ENCODE peak calls at places on chromosomes 11 and 22, in five cellular contexts. One of them, this sample, is unnamed.

GRCh38 chr11:93743316-93743715 is 1.8 kb downstream of the C11orf54 start:
- DNase-seq in NCI-H510A treated with DMSO at 0.1 percent for 48 hours: no peak
- DNase-seq in epithelial cell of proximal tubule: no peak
- DNase-seq in D721Med: no peak
- DNase-seq in T-cell: no peak
- DNase-seq in this sample: peak

GRCh38 chr22:20566420-20567260 is 59.2 kb downstream of the MED15 start:
- DNase-seq in NCI-H510A treated with DMSO at 0.1 percent for 48 hours: no peak
- DNase-seq in epithelial cell of proximal tubule: no peak
- DNase-seq in D721Med: no peak
- DNase-seq in T-cell: peak
- DNase-seq in this sample: peak

GRCh38 chr11:118980191-118980881 is 8.8 kb downstream of the FOXR1 start:
- DNase-seq in NCI-H510A treated with DMSO at 0.1 percent for 48 hours: no peak
- DNase-seq in epithelial cell of proximal tubule: no peak
- DNase-seq in D721Med: no peak
- DNase-seq in T-cell: no peak
- DNase-seq in this sample: no peak

GRCh38 chr11:59196777-59197176 is 15.9 kb downstream of the MPEG1 start:
- DNase-seq in NCI-H510A treated with DMSO at 0.1 percent for 48 hours: no peak
- DNase-seq in epithelial cell of proximal tubule: no peak
- DNase-seq in D721Med: no peak
- DNase-seq in T-cell: no peak
- DNase-seq in this sample: no peak

GRCh38 chr11:69868003-69868865 is 49.0 kb upstream of the FGF3 start:
- DNase-seq in NCI-H510A treated with DMSO at 0.1 percent for 48 hours: no peak
- DNase-seq in epithelial cell of proximal tubule: no peak
- DNase-seq in D721Med: no peak
- DNase-seq in T-cell: no peak
- DNase-seq in this sample: no peak

GRCh38 chr11:73521621-73522020 is 76.3 kb downstream of the FAM168A start:
- DNase-seq in NCI-H510A treated with DMSO at 0.1 percent for 48 hours: no peak
- DNase-seq in epithelial cell of proximal tubule: no peak
- DNase-seq in D721Med: no peak
- DNase-seq in T-cell: no peak
- DNase-seq in this sample: peak

GRCh38 chr11:45560153-45560934 is 105.1 kb downstream of the CHST1 start:
- DNase-seq in NCI-H510A treated with DMSO at 0.1 percent for 48 hours: peak
- DNase-seq in epithelial cell of proximal tubule: no peak
- DNase-seq in D721Med: no peak
- DNase-seq in T-cell: no peak
- DNase-seq in this sample: no peak

GRCh38 chr11:57668467-57668890 is 565 bp downstream of the ZDHHC5 start:
- DNase-seq in NCI-H510A treated with DMSO at 0.1 percent for 48 hours: peak
- DNase-seq in epithelial cell of proximal tubule: no peak
- DNase-seq in D721Med: no peak
- DNase-seq in T-cell: no peak
- DNase-seq in this sample: no peak

GRCh38 chr11:93653080-93653479 is 8.4 kb upstream of the CEP295 start:
- DNase-seq in NCI-H510A treated with DMSO at 0.1 percent for 48 hours: no peak
- DNase-seq in epithelial cell of proximal tubule: no peak
- DNase-seq in D721Med: no peak
- DNase-seq in T-cell: no peak
- DNase-seq in this sample: no peak

GRCh38 chr11:1054143-1055108 is 17.9 kb upstream of the MUC6 start:
- DNase-seq in NCI-H510A treated with DMSO at 0.1 percent for 48 hours: no peak
- DNase-seq in epithelial cell of proximal tubule: no peak
- DNase-seq in D721Med: no peak
- DNase-seq in T-cell: no peak
- DNase-seq in this sample: peak

GRCh38 chr11:2213384-2213842 is 41.8 kb upstream of the TH start:
- DNase-seq in NCI-H510A treated with DMSO at 0.1 percent for 48 hours: no peak
- DNase-seq in epithelial cell of proximal tubule: no peak
- DNase-seq in D721Med: no peak
- DNase-seq in T-cell: no peak
- DNase-seq in this sample: no peak

GRCh38 chr11:65869643-65870306 is 2.8 kb downstream of the EFEMP2 start:
- DNase-seq in NCI-H510A treated with DMSO at 0.1 percent for 48 hours: no peak
- DNase-seq in epithelial cell of proximal tubule: no peak
- DNase-seq in D721Med: no peak
- DNase-seq in T-cell: no peak
- DNase-seq in this sample: no peak

GRCh38 chr22:31629741-31630184 is 32.3 kb downstream of the PISD start:
- DNase-seq in NCI-H510A treated with DMSO at 0.1 percent for 48 hours: no peak
- DNase-seq in epithelial cell of proximal tubule: no peak
- DNase-seq in D721Med: no peak
- DNase-seq in T-cell: no peak
- DNase-seq in this sample: no peak

GRCh38 chr11:11313426-11313825 is 39.6 kb downstream of the CSNK2A3 start:
- DNase-seq in NCI-H510A treated with DMSO at 0.1 percent for 48 hours: no peak
- DNase-seq in epithelial cell of proximal tubule: peak
- DNase-seq in D721Med: no peak
- DNase-seq in T-cell: no peak
- DNase-seq in this sample: peak

GRCh38 chr22:30875481-30876215 is 92.9 kb downstream of the MORC2 start:
- DNase-seq in NCI-H510A treated with DMSO at 0.1 percent for 48 hours: no peak
- DNase-seq in epithelial cell of proximal tubule: no peak
- DNase-seq in D721Med: no peak
- DNase-seq in T-cell: no peak
- DNase-seq in this sample: no peak

GRCh38 chr22:18101536-18101935 is 9.1 kb upstream of the TUBA8 start:
- DNase-seq in NCI-H510A treated with DMSO at 0.1 percent for 48 hours: no peak
- DNase-seq in epithelial cell of proximal tubule: peak
- DNase-seq in D721Med: no peak
- DNase-seq in T-cell: no peak
- DNase-seq in this sample: no peak

GRCh38 chr11:42170601-42171000 is 711.1 kb upstream of the LRRC4C start:
- DNase-seq in NCI-H510A treated with DMSO at 0.1 percent for 48 hours: no peak
- DNase-seq in epithelial cell of proximal tubule: no peak
- DNase-seq in D721Med: no peak
- DNase-seq in T-cell: no peak
- DNase-seq in this sample: no peak

GRCh38 chr22:48945621-48946458 is 881.8 kb downstream of the BRD1 start:
- DNase-seq in NCI-H510A treated with DMSO at 0.1 percent for 48 hours: no peak
- DNase-seq in epithelial cell of proximal tubule: no peak
- DNase-seq in D721Med: no peak
- DNase-seq in T-cell: no peak
- DNase-seq in this sample: no peak

GRCh38 chr11:44016129-44016528 is 31.7 kb upstream of the ACCSL start:
- DNase-seq in NCI-H510A treated with DMSO at 0.1 percent for 48 hours: no peak
- DNase-seq in epithelial cell of proximal tubule: no peak
- DNase-seq in D721Med: no peak
- DNase-seq in T-cell: no peak
- DNase-seq in this sample: no peak

GRCh38 chr11:119315139-119316016 is 1.6 kb downstream of the MCAM start:
- DNase-seq in NCI-H510A treated with DMSO at 0.1 percent for 48 hours: peak
- DNase-seq in epithelial cell of proximal tubule: no peak
- DNase-seq in D721Med: no peak
- DNase-seq in T-cell: no peak
- DNase-seq in this sample: no peak

GRCh38 chr11:95505927-95506426 is 275.0 kb upstream of the SESN3 start:
- DNase-seq in NCI-H510A treated with DMSO at 0.1 percent for 48 hours: no peak
- DNase-seq in epithelial cell of proximal tubule: no peak
- DNase-seq in D721Med: no peak
- DNase-seq in T-cell: no peak
- DNase-seq in this sample: no peak

GRCh38 chr22:50545522-50546325 is at the start of gene KLHDC7B:
- DNase-seq in NCI-H510A treated with DMSO at 0.1 percent for 48 hours: no peak
- DNase-seq in epithelial cell of proximal tubule: no peak
- DNase-seq in D721Med: no peak
- DNase-seq in T-cell: no peak
- DNase-seq in this sample: no peak

GRCh38 chr11:121236115-121237001 is 56.2 kb upstream of the SC5D start:
- DNase-seq in NCI-H510A treated with DMSO at 0.1 percent for 48 hours: no peak
- DNase-seq in epithelial cell of proximal tubule: no peak
- DNase-seq in D721Med: no peak
- DNase-seq in T-cell: no peak
- DNase-seq in this sample: no peak

GRCh38 chr11:12087075-12087775 is 23.2 kb upstream of the MICAL2 start:
- DNase-seq in NCI-H510A treated with DMSO at 0.1 percent for 48 hours: no peak
- DNase-seq in epithelial cell of proximal tubule: no peak
- DNase-seq in D721Med: no peak
- DNase-seq in T-cell: no peak
- DNase-seq in this sample: no peak

GRCh38 chr11:14809466-14809865 is 82.6 kb downstream of the CYP2R1 start:
- DNase-seq in NCI-H510A treated with DMSO at 0.1 percent for 48 hours: no peak
- DNase-seq in epithelial cell of proximal tubule: no peak
- DNase-seq in D721Med: no peak
- DNase-seq in T-cell: no peak
- DNase-seq in this sample: no peak

GRCh38 chr11:71131861-71132260 is 120.5 kb downstream of the SHANK2 start:
- DNase-seq in NCI-H510A treated with DMSO at 0.1 percent for 48 hours: peak
- DNase-seq in epithelial cell of proximal tubule: no peak
- DNase-seq in D721Med: no peak
- DNase-seq in T-cell: no peak
- DNase-seq in this sample: no peak

GRCh38 chr11:8604078-8604723 is 10.2 kb upstream of the STK33 start:
- DNase-seq in NCI-H510A treated with DMSO at 0.1 percent for 48 hours: peak
- DNase-seq in epithelial cell of proximal tubule: peak
- DNase-seq in D721Med: peak
- DNase-seq in T-cell: no peak
- DNase-seq in this sample: peak

GRCh38 chr22:24200616-24201212 is 19.4 kb downstream of the SUSD2 start:
- DNase-seq in NCI-H510A treated with DMSO at 0.1 percent for 48 hours: no peak
- DNase-seq in epithelial cell of proximal tubule: no peak
- DNase-seq in D721Med: no peak
- DNase-seq in T-cell: no peak
- DNase-seq in this sample: peak

GRCh38 chr22:26623984-26624383 is 2.2 kb downstream of the CRYBA4 start:
- DNase-seq in NCI-H510A treated with DMSO at 0.1 percent for 48 hours: no peak
- DNase-seq in epithelial cell of proximal tubule: no peak
- DNase-seq in D721Med: no peak
- DNase-seq in T-cell: no peak
- DNase-seq in this sample: no peak

GRCh38 chr22:19504900-19505734 is 19.1 kb downstream of the CLDN5 start:
- DNase-seq in NCI-H510A treated with DMSO at 0.1 percent for 48 hours: no peak
- DNase-seq in epithelial cell of proximal tubule: no peak
- DNase-seq in D721Med: no peak
- DNase-seq in T-cell: no peak
- DNase-seq in this sample: no peak

GRCh38 chr11:90783111-90783510 is 560.3 kb upstream of the CHORDC1 start:
- DNase-seq in NCI-H510A treated with DMSO at 0.1 percent for 48 hours: no peak
- DNase-seq in epithelial cell of proximal tubule: no peak
- DNase-seq in D721Med: no peak
- DNase-seq in T-cell: no peak
- DNase-seq in this sample: no peak

GRCh38 chr22:47225080-47225930 is 462.9 kb downstream of the TBC1D22A start:
- DNase-seq in NCI-H510A treated with DMSO at 0.1 percent for 48 hours: no peak
- DNase-seq in epithelial cell of proximal tubule: no peak
- DNase-seq in D721Med: no peak
- DNase-seq in T-cell: no peak
- DNase-seq in this sample: no peak

GRCh38 chr11:109946322-109946846 is 146.8 kb upstream of the ZC3H12C start:
- DNase-seq in NCI-H510A treated with DMSO at 0.1 percent for 48 hours: peak
- DNase-seq in epithelial cell of proximal tubule: peak
- DNase-seq in D721Med: no peak
- DNase-seq in T-cell: no peak
- DNase-seq in this sample: peak

This sample was measured in A549.